ENCODE peak calls at places on chromosomes 1 and 21, in six cellular contexts. E is cardiac fibroblast, V is DND-41, Q is GM12865, Z is fibroblast of the aortic adventitia, H is H9. P is an unnamed sample.

GRCh38 chr21:45050786-45051489 is 23.4 kb upstream of the ADARB1 start:
- DNase-seq in E (peak), V (no peak), Q (no peak), Z (peak), H (no peak), P (no peak)

GRCh38 chr1:22414244-22414751 is 37.4 kb upstream of the ZBTB40 start:
- DNase-seq in E (no peak), V (no peak), Q (no peak), Z (no peak), H (no peak), P (no peak)

GRCh38 chr1:90370696-90371095 is 346.4 kb downstream of the BARHL2 start:
- DNase-seq in E (no peak), V (no peak), Q (no peak), Z (peak), H (no peak), P (no peak)

GRCh38 chr1:88134983-88135921 is 548.8 kb upstream of the PKN2 start:
- DNase-seq in E (no peak), V (no peak), Q (no peak), Z (no peak), H (no peak), P (no peak)

GRCh38 chr21:24208562-24209260 is 1398.6 kb downstream of the MRPL39 start:
- DNase-seq in E (no peak), V (no peak), Q (no peak), Z (no peak), H (no peak), P (no peak)

GRCh38 chr1:207873055-207873890 is 37.7 kb downstream of the CD34 start:
- DNase-seq in E (no peak), V (peak), Q (peak), Z (no peak), H (no peak), P (peak)

GRCh38 chr1:165060285-165060793 is 296.2 kb downstream of the LMX1A start:
- DNase-seq in E (no peak), V (no peak), Q (no peak), Z (no peak), H (no peak), P (no peak)

GRCh38 chr1:185541861-185542260 is 192.3 kb upstream of the HMCN1 start:
- DNase-seq in E (peak), V (no peak), Q (no peak), Z (peak), H (no peak), P (no peak)

GRCh38 chr21:26405071-26405470 is 168.0 kb downstream of the CYYR1 start:
- DNase-seq in E (peak), V (no peak), Q (no peak), Z (peak), H (no peak), P (no peak)

GRCh38 chr1:119204169-119204568 is 63.7 kb upstream of the WARS2 start:
- DNase-seq in E (no peak), V (no peak), Q (no peak), Z (no peak), H (no peak), P (no peak)

GRCh38 chr1:20100632-20101355 is 18.5 kb downstream of the PLA2G2D start:
- DNase-seq in E (peak), V (peak), Q (peak), Z (peak), H (peak), P (peak)

GRCh38 chr21:42576639-42577038 is 63.0 kb downstream of the SLC37A1 start:
- DNase-seq in E (no peak), V (no peak), Q (no peak), Z (no peak), H (no peak), P (no peak)

GRCh38 chr21:42572906-42573495 is 59.3 kb downstream of the SLC37A1 start:
- DNase-seq in E (no peak), V (no peak), Q (no peak), Z (no peak), H (no peak), P (no peak)

GRCh38 chr21:42571391-42572150 is 57.9 kb downstream of the SLC37A1 start:
- DNase-seq in E (no peak), V (no peak), Q (no peak), Z (no peak), H (no peak), P (no peak)

GRCh38 chr21:42575111-42575510 is 61.5 kb downstream of the SLC37A1 start:
- DNase-seq in E (no peak), V (no peak), Q (no peak), Z (no peak), H (no peak), P (no peak)

DNA sequence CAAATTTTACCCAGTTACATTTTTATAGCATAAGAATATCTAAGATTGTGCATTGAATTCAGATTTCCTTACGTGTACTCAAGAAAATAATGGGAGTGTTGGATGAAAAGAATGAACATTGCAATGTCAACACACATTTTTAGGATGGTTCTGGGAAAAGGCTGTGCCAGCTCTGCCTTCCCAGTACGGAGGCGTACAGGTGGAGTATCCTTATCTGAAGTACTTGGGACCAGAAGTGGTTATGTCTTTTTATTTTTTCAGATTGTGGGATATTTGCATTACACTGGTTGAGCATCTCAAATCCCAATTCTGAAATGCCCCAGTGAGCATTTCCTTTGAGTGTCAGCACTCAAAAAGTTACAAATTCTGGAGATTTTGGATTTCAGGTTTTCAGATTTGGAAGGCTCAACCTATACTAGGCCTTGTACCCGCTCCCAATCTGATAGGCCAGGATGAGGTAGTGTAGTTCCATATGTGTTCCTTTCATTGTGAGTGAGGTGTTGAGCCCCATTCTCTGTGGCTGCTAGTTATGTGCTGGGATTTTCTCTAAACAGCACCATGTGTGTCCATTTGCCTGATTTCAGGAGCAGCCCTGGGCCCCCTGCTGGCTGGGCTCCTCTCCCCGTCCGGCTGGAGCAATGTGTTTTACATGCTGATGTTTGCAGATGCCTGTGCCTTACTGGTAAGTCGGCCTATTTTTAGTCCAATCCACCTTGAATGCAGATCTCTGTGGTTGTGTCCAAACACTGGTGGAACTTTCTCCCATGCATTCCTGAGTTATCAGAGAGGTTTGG is 60.8 kb downstream of the SLC37A1 start:
- DNase-seq in E (peak), V (no peak), Q (no peak), Z (no peak), H (no peak), P (no peak)
- TF ChIP-seq CTCF in E (peak), V (peak), Q (no peak), Z (peak), H (no peak), P (no peak)

GRCh38 chr1:14576155-14576554 is 22.3 kb upstream of the KAZN start:
- DNase-seq in E (no peak), V (no peak), Q (no peak), Z (no peak), H (no peak), P (no peak)

GRCh38 chr1:14568716-14569115 is 29.8 kb upstream of the KAZN start:
- DNase-seq in E (no peak), V (no peak), Q (no peak), Z (no peak), H (no peak), P (no peak)

GRCh38 chr1:14572861-14573260 is 25.6 kb upstream of the KAZN start:
- DNase-seq in E (no peak), V (no peak), Q (no peak), Z (no peak), H (no peak), P (no peak)

GRCh38 chr1:14570514-14570913 is 28.0 kb upstream of the KAZN start:
- DNase-seq in E (no peak), V (no peak), Q (no peak), Z (peak), H (no peak), P (no peak)

DNA sequence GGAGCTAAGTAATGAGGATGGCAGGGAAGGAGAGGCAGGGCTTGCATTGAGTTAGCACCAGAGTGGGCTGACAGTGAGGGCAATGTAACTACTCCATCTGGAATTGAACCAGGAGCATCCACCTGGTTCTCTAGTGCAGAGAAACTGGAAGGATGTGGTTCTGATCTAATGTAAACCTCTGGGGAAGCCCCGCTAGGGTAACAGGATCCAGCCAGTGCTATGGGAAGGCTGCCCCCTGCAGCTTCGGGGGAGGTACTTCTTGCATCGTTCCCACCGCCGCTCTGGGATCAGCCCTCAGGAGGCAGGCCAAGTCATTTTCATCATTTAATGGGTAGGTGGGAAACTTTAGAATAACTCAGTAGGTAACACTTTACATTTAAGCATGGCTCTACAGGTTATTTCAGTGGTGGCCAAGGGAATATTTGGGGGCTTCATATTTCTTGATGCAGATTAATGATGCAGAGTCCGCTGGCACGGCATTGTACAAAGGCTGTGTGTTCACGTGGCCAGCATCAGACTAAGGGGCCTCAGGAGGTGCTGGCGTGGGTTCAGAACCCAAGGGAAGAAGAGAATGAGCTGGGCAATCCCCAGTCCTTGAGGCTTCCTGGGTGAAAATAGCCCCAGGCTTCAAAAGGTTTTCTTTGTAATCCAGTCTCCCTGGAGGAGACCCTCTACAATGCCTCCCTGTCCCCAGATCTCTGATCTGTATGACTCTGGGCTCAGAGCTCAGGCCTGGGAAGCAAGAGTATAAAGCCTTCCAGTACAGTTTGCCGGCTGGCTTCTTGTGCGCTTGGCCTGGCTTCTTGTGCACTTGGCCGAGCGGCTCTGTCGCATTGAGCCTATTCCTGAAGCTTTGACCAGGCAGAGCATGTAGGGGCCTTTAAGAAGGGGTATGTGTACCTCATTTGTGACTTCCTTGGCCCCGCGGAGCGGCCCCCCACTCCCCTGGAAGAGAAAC is 26.4 kb upstream of the KAZN start:
- DNase-seq in E (no peak), V (peak), Q (peak), Z (peak), H (peak), P (peak)
- TF ChIP-seq CTCF in E (no peak), V (peak), Q (peak), Z (peak), H (peak), P (peak)

GRCh38 chr1:171122903-171123302 is 32.2 kb downstream of the FMO3 start:
- DNase-seq in E (peak), V (no peak), Q (no peak), Z (no peak), H (no peak), P (no peak)

GRCh38 chr1:171126504-171126903 is 35.8 kb downstream of the FMO3 start:
- DNase-seq in E (peak), V (no peak), Q (no peak), Z (peak), H (no peak), P (no peak)

GRCh38 chr1:171127481-171127880 is 36.8 kb downstream of the FMO3 start:
- DNase-seq in E (peak), V (no peak), Q (no peak), Z (peak), H (no peak), P (no peak)

GRCh38 chr1:171119648-171120047 is 28.9 kb downstream of the FMO3 start:
- DNase-seq in E (no peak), V (no peak), Q (no peak), Z (no peak), H (no peak), P (no peak)

GRCh38 chr1:171122299-171122698 is 31.6 kb downstream of the FMO3 start:
- DNase-seq in E (no peak), V (no peak), Q (no peak), Z (no peak), H (no peak), P (no peak)
- TF ChIP-seq CTCF in E (no peak), V (no peak), Q (no peak), Z (no peak), H (no peak), P (no peak)

GRCh38 chr1:220747426-220748090 is 564 bp upstream of the MTARC2 start:
- DNase-seq in E (no peak), V (no peak), Q (no peak), Z (no peak), H (no peak), P (no peak)
- TF ChIP-seq CTCF in E (no peak), V (no peak), Q (no peak), Z (no peak), H (no peak), P (no peak)

DNA sequence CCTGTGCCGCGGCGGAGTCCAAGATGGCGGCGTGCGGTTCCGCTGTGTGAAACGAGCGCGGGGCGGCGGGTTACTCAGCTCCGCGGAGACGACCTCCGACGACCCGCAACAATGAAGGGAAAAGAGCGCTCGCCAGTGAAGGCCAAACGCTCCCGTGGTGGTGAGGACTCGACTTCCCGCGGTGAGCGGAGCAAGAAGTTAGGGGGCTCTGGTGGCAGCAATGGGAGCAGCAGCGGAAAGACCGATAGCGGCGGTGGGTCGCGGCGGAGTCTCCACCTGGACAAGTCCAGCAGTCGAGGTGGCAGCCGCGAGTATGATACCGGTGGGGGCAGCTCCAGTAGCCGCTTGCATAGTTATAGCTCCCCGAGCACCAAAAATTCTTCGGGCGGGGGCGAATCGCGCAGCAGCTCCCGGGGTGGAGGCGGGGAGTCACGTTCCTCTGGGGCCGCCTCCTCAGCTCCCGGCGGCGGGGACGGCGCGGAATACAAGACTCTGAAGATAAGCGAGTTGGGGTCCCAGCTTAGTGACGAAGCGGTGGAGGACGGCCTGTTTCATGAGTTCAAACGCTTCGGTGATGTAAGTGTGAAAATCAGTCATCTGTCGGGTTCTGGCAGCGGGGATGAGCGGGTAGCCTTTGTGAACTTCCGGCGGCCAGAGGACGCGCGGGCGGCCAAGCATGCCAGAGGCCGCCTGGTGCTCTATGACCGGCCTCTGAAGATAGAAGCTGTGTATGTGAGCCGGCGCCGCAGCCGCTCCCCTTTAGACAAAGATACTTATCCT is 440 bp downstream of the RBM15 start:
- DNase-seq in E (peak), V (peak), Q (peak), Z (peak), H (no peak), P (peak)
- TF ChIP-seq CTCF in E (peak), V (peak), Q (peak), Z (peak), H (peak), P (no peak)

GRCh38 chr1:198054510-198054909 is 102.3 kb upstream of the NEK7 start:
- DNase-seq in E (no peak), V (no peak), Q (no peak), Z (no peak), H (no peak), P (no peak)

DNA sequence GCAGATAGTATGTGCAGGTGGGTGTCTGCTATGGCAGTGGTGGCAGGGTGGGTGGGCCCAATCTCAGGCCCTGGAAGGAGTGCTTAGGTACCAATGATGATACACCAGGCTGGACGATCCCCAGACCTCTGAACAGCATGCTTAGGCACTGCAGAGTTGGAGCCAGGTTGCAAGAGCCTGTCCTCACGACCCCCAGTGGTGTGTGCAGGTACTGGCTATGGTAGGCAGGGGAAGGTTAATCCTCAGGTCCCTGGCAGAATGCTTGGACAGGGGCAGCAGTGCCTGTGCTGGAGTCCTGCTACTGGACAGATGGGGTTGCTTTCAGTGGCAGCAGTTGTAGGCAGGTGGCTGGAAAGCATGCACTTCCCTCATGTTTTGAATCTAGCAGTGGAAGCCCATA is 100.5 kb upstream of the NEK7 start:
- DNase-seq in E (no peak), V (peak), Q (peak), Z (no peak), H (peak), P (peak)
- TF ChIP-seq CTCF in E (peak), V (peak), Q (peak), Z (no peak), H (peak), P (peak)

GRCh38 chr1:217630711-217631591 is at the start of the genes GPATCH2 and SPATA17:
- DNase-seq in E (peak), V (peak), Q (peak), Z (peak), H (peak), P (peak)
- TF ChIP-seq CTCF in E (peak), V (peak), Q (peak), Z (peak), H (peak), P (no peak)

DNA sequence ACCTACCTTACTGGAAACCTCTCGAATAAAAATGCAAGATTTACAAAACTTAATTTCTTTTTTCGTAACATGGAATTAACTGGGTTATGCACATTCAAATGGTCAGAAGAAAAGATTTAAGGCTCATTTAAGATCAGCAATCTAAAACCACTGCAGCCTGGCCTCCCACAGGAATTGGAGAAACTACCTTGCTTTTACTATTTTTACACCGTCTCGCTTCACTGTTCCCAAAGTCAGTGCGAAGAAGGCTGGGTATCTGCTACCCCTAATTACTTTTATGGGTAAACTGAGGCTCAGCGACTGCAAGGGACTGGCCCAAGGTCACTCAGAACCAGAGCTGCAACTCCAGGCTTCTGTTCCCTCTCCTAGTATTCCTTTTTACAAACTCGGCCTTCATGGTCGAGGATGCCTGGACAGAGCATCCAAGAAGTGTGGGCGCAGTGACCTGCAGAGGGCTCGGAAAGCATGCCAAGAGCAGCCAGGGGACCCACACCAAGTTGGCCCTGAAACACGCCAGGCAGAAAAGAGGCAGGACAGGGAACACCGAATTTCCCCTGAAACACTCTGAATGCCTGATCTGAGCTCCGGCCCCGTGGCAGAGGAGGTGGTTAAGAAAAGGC is 931 bp downstream of the PAXBP1 start:
- DNase-seq in E (peak), V (no peak), Q (peak), Z (no peak), H (no peak), P (no peak)
- TF ChIP-seq CTCF in E (no peak), V (peak), Q (no peak), Z (peak), H (no peak), P (no peak)

DNA sequence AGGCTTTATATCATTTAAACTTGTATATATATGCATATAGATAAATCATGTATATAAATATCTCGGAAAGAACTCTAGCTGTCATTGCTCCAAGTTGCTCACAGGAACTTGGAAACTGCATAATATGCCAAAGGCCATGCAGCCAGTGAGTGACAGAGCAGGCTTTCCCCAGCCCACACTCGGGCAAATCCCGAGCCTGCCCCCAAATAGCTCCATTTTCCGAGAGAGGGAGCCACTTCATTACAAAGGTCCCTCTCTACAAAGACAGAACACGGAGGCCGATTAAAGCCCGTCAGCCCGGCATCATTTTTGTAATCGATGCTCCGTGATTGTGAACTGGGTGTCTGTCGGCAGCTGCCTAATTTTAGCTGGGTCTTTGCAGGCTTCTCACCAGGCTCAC is 663.8 kb downstream of the PTPRU start:
- DNase-seq in E (no peak), V (no peak), Q (no peak), Z (no peak), H (no peak), P (no peak)
- TF ChIP-seq CTCF in E (no peak), V (no peak), Q (no peak), Z (no peak), H (peak), P (no peak)

P was measured in activated CD8-positive, alpha-beta T cell treated with anti-CD3 and anti-CD28 coated beads for 36 hours.